ENCODE peak calls at places on chromosomes 13 and 19, in eight cellular contexts. B, X, V, Y, D, M, O and P are unnamed samples.
A peak's percentile ranks its signal among the peaks of the same experiment; 100 is the strongest.

GRCh38 chr19:45913874-45914830 is at the start of gene NANOS2:
- DNase-seq in Y (peak; percentile 34), X (no peak), B (no peak), M (no peak), O (no peak), V (no peak), D (peak; percentile 34), P (no peak)

GRCh38 chr13:27556109-27556508 is 64.2 kb downstream of the LNX2 start:
- DNase-seq in O (no peak), B (no peak), Y (no peak), V (no peak), X (peak; percentile 81), M (no peak), D (no peak), P (no peak)

GRCh38 chr19:6963937-6964336 is 57.3 kb downstream of the MBD3L2B start:
- DNase-seq in X (no peak), O (no peak), D (no peak), M (no peak), V (no peak), Y (no peak), B (no peak), P (no peak)

GRCh38 chr13:32736648-32737047 is 150.4 kb downstream of the PDS5B start:
- DNase-seq in D (no peak), X (no peak), V (no peak), B (no peak), M (no peak), Y (no peak), O (no peak), P (no peak)

GRCh38 chr19:49189259-49189658 is 31.7 kb downstream of the TRPM4 start:
- DNase-seq in B (no peak), V (no peak), X (no peak), M (no peak), O (no peak), D (no peak), Y (no peak), P (no peak)

GRCh38 chr19:57106646-57107235 is 13.0 kb upstream of the USP29 start:
- DNase-seq in M (no peak), X (no peak), O (no peak), Y (no peak), V (no peak), D (no peak), B (no peak), P (no peak)

GRCh38 chr13:104650426-104650825 is 1584.2 kb upstream of the SLC10A2 start:
- DNase-seq in V (no peak), B (no peak), D (no peak), O (no peak), Y (no peak), M (no peak), X (no peak), P (no peak)

GRCh38 chr13:90710355-90710754 is 637.1 kb upstream of the MIR17HG start:
- DNase-seq in V (no peak), X (no peak), O (no peak), M (no peak), Y (no peak), D (no peak), B (no peak), P (no peak)

GRCh38 chr19:57068921-57069697 is 50.7 kb upstream of the USP29 start:
- DNase-seq in O (peak; percentile 11), M (peak; percentile 71), V (no peak), Y (no peak), B (no peak), D (no peak), X (no peak), P (no peak)

GRCh38 chr19:57812201-57812600 is 2.5 kb downstream of the ZNF552 start:
- DNase-seq in O (no peak), M (no peak), B (no peak), D (no peak), V (no peak), Y (no peak), X (no peak), P (no peak)

GRCh38 chr13:33797622-33798021 is 20.3 kb upstream of the RFC3 start:
- DNase-seq in X (no peak), M (no peak), V (no peak), D (no peak), O (no peak), B (no peak), Y (no peak), P (no peak)

GRCh38 chr13:61463027-61463426 is 47.4 kb upstream of the PCDH20 start:
- DNase-seq in D (no peak), X (no peak), Y (no peak), M (no peak), V (no peak), O (no peak), B (no peak), P (no peak)

GRCh38 chr13:46535822-46536221 is 17.1 kb upstream of the LRCH1 start:
- DNase-seq in D (no peak), M (no peak), X (no peak), V (no peak), B (no peak), Y (no peak), O (no peak), P (no peak)

GRCh38 chr13:42219051-42219450 is 52.9 kb upstream of the AKAP11 start:
- DNase-seq in O (no peak), X (no peak), V (no peak), B (no peak), D (no peak), M (no peak), Y (no peak), P (no peak)

GRCh38 chr13:33219926-33220325 is 65.6 kb downstream of the STARD13 start:
- DNase-seq in V (no peak), M (no peak), X (no peak), O (no peak), Y (no peak), D (no peak), B (no peak), P (no peak)

GRCh38 chr13:36297259-36297599 is 385 bp downstream of the CCDC169 start:
- DNase-seq in Y (no peak), X (no peak), B (no peak), M (no peak), D (no peak), O (no peak), V (peak; percentile 28), P (no peak)

GRCh38 chr19:42191855-42192254 is 25.6 kb downstream of the DEDD2 start:
- DNase-seq in O (peak; percentile 67), B (peak; percentile 42), Y (no peak), V (peak; percentile 93), M (no peak), X (no peak), D (no peak), P (no peak)

GRCh38 chr19:8640402-8641004 is 10.1 kb downstream of the NFILZ start:
- DNase-seq in D (peak; percentile 55), M (peak; percentile 19), Y (peak; percentile 18), V (no peak), B (no peak), X (no peak), O (no peak), P (peak; percentile 36)

GRCh38 chr13:37534181-37534580 is 64.4 kb downstream of the POSTN start:
- DNase-seq in D (no peak), O (no peak), M (no peak), X (peak; percentile 80), V (peak; percentile 17), B (no peak), Y (no peak), P (no peak)

GRCh38 chr19:11538232-11539036 is at the start of gene CNN1:
- DNase-seq in M (peak; percentile 97), V (no peak), B (no peak), Y (peak; percentile 52), O (no peak), X (peak; percentile 81), D (peak; percentile 85), P (peak; percentile 66)

GRCh38 chr19:37361994-37362393 is 8.9 kb upstream of the ZNF527 start:
- DNase-seq in D (no peak), B (no peak), M (no peak), V (no peak), Y (no peak), X (peak; percentile 14), O (no peak), P (no peak)

DNA sequence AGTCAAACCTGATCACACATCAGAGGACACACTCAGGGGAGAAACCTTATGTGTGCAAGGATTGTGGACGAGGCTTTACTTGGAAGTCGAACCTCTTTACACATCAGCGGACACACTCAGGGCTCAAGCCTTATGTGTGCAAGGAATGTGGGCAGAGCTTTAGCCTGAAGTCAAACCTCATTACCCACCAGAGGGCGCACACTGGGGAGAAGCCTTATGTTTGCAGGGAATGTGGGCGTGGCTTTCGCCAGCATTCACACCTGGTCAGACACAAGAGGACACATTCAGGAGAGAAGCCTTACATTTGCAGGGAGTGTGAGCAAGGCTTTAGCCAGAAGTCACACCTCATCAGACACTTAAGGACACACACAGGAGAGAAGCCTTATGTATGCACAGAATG is 8.2 kb upstream of the ZNF527 start:
- DNase-seq in D (no peak), X (no peak), M (no peak), Y (no peak), B (no peak), V (no peak), O (no peak), P (no peak)
- TF ChIP-seq CTCF in D (no peak), X (peak; percentile 34), M (no peak), Y (no peak), B (no peak), V (no peak), O (peak; percentile 32), P (peak; percentile 16)

GRCh38 chr13:109698779-109699178 is 87.6 kb downstream of the IRS2 start:
- DNase-seq in M (no peak), V (peak; percentile 13), X (no peak), B (no peak), Y (no peak), D (no peak), O (no peak), P (no peak)
- H3K27ac ChIP-seq in M (no peak overlapping the region), V (no peak overlapping the region), X (peak overlapping the region; percentile 18), B (no peak overlapping the region), Y (peak overlapping the region; percentile 45), D (no peak overlapping the region), O (no peak overlapping the region), P (no peak overlapping the region)

DNA sequence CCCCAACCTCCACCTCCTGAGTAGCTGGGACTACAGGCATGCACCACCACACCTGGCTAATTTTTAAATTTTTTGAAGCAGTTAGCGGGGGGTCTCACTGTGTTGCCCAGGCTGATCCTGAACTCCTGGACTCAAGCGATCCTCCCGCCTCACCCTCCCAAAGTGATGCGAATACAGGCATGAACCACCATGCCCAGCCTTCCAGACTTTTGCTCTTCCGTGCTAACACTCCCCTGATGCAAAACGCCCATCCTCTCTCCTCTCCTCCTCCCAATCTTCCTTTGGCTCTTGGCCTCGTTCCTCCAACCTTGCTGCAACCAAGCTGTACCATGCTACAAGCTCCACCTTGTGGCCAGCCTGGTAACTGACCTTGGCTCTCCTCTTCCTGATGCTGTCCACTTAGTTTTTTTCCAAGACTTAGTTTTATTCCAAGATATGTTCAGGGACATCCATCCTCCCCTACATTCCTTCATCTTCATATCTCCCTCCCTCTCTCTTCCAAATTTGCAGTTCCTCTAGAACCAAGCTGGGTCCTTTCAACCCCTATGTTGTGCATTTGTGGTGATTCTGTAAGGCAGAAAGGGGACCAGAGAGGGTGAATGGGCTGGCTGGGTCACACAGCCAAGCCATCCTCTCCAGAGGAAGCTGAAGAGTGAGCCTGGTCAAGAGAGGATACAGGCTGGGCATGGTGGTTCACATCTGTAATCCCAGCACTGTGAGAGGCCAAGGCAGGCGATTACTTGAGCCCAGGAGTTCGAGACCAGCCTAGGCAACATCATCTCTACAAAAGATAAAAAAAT is 32.8 kb downstream of the TINCR start:
- DNase-seq in V (no peak), B (no peak), X (no peak), O (no peak), D (no peak), M (no peak), Y (no peak), P (no peak)
- TF ChIP-seq CTCF in V (peak; percentile 21), B (no peak), X (peak; percentile 71), O (peak; percentile 68), D (peak; percentile 30), M (no peak), Y (no peak), P (peak; percentile 24)

GRCh38 chr19:32971715-32972540 is at the start of the genes CEP89 and FAAP24:
- DNase-seq in D (peak; percentile 98), V (peak; percentile 100), M (peak; percentile 98), X (peak; percentile 100), Y (peak; percentile 96), O (peak; percentile 99), B (peak; percentile 100), P (peak; percentile 97)
- H3K27ac ChIP-seq in D (peak within 1 kb of the TSS; percentile 40), V (peak within 1 kb of the TSS; percentile 61), M (peak within 1 kb of the TSS; percentile 81), X (peak within 1 kb of the TSS; percentile 62), Y (peak within 1 kb of the TSS; percentile 91), O (peak within 1 kb of the TSS; percentile 46), B (peak within 1 kb of the TSS; percentile 95), P (peak within 1 kb of the TSS; percentile 76)